ENCODE peak calls at places on chromosomes 12 and 14, in six cellular contexts. P, Q, Y, E, D and U are unnamed samples.

GRCh38 chr14:59087240-59087639 is 101.2 kb upstream of the DAAM1 start:
- DNase-seq in D (no peak), P (no peak), E (no peak), Q (no peak), Y (no peak), U (no peak)

GRCh38 chr12:6962285-6963015 is 8.0 kb downstream of the PHB2 start:
- DNase-seq in E (no peak), Q (no peak), D (no peak), Y (no peak), P (peak), U (no peak)

GRCh38 chr12:100964026-100964425 is 169.4 kb downstream of the ANO4 start:
- DNase-seq in D (no peak), Y (no peak), Q (no peak), P (no peak), E (no peak), U (no peak)

GRCh38 chr14:59183150-59183549 is 5.3 kb upstream of the DAAM1 start:
- DNase-seq in E (no peak), P (no peak), Q (no peak), Y (no peak), D (no peak), U (no peak)

GRCh38 chr12:48768736-48769135 is 20.2 kb downstream of the ADCY6 start:
- DNase-seq in Q (no peak), P (no peak), E (no peak), D (no peak), Y (no peak), U (no peak)

GRCh38 chr12:80364056-80364455 is 80.0 kb upstream of the PTPRQ start:
- DNase-seq in Y (no peak), Q (no peak), D (peak), E (no peak), P (no peak), U (no peak)

GRCh38 chr14:37091651-37092050 is 80.8 kb downstream of the SLC25A21 start:
- DNase-seq in P (no peak), D (no peak), Q (peak), E (no peak), Y (no peak), U (no peak)

GRCh38 chr14:55271572-55272414 is 572 bp downstream of the FBXO34 start:
- DNase-seq in E (peak), P (peak), D (peak), Y (peak), Q (peak), U (peak)

GRCh38 chr14:92692822-92693226 is 55.6 kb downstream of the LGMN start:
- DNase-seq in E (peak), D (peak), Q (peak), Y (no peak), P (peak), U (no peak)

GRCh38 chr12:6089041-6089823 is 35.2 kb downstream of the VWF start:
- DNase-seq in P (no peak), Y (no peak), E (peak), Q (no peak), D (peak), U (no peak)

GRCh38 chr14:72457641-72458040 is 436.3 kb downstream of the DPF3 start:
- DNase-seq in E (no peak), Q (peak), Y (no peak), D (no peak), P (no peak), U (no peak)

GRCh38 chr14:61710853-61711817 is 15.8 kb downstream of the HIF1A start:
- DNase-seq in Q (no peak), E (peak), P (peak), Y (no peak), D (peak), U (no peak)

GRCh38 chr14:100567009-100567876 is 20.0 kb downstream of the BEGAIN start:
- DNase-seq in Y (no peak), E (no peak), Q (no peak), D (no peak), P (no peak), U (no peak)

GRCh38 chr12:123571343-123571813 is 13.0 kb upstream of the TMED2 start:
- DNase-seq in E (no peak), P (no peak), Y (peak), Q (peak), D (peak), U (no peak)